ENCODE peak calls at places on chromosomes 13 and 19, in ten cellular contexts. M is naive thymus-derived CD8-positive, alpha-beta T cell; D is effector CD4-positive, alpha-beta T cell; X is AG08395; I is stimulated activated CD4-positive, alpha-beta T cell treated with anti-CD3 and anti-CD28 coated beads, Interleukin-15, amount 100 ng/mL, for 48 hours; Z is cardiac muscle cell; U is iPS-NIHi11; K is NCI-H1930; R is stimulated activated CD8-positive, alpha-beta memory T cell treated with anti-CD3 and anti-CD28 coated beads, Interleukin-7, amount 100 ng/mL, for 1 hour; O is ovary. S is an unnamed sample.

GRCh38 chr13:78298657-78299056 is 304.7 kb downstream of the POU4F1 start:
- DNase-seq in M (no peak), D (no peak), X (no peak), I (no peak), Z (no peak), U (no peak), K (no peak), R (no peak), O (no peak), S (no peak)

GRCh38 chr19:17243854-17244617 is 1.7 kb downstream of the NR2F6 start:
- DNase-seq in M (no peak), D (no peak), X (peak), I (no peak), Z (peak), U (no peak), K (no peak), R (no peak), O (peak), S (peak)

GRCh38 chr13:36829753-36830152 is 10.7 kb downstream of the RFXAP start:
- DNase-seq in M (no peak), D (no peak), X (no peak), I (no peak), Z (no peak), U (no peak), K (no peak), R (no peak), O (no peak), S (no peak)

GRCh38 chr13:42078113-42078769 is 29.8 kb downstream of the DGKH start:
- DNase-seq in M (no peak), D (no peak), X (peak), I (no peak), Z (no peak), U (peak), K (no peak), R (no peak), O (no peak), S (no peak)

GRCh38 chr13:111295896-111296295 is 24.5 kb upstream of the TEX29 start:
- DNase-seq in M (no peak), D (no peak), X (no peak), I (no peak), Z (no peak), U (no peak), K (no peak), R (no peak), O (no peak), S (no peak)

GRCh38 chr19:48616491-48617056 is 1.7 kb upstream of the FAM83E start:
- DNase-seq in M (no peak), D (no peak), X (no peak), I (no peak), Z (no peak), U (no peak), K (no peak), R (no peak), O (no peak), S (no peak)

GRCh38 chr13:73535341-73535740 is 476.5 kb downstream of the KLF5 start:
- DNase-seq in M (no peak), D (no peak), X (no peak), I (no peak), Z (no peak), U (no peak), K (no peak), R (no peak), O (no peak), S (no peak)

GRCh38 chr19:42130254-42130573 is 2.0 kb downstream of the POU2F2 start:
- DNase-seq in M (no peak), D (no peak), X (no peak), I (no peak), Z (no peak), U (no peak), K (no peak), R (no peak), O (no peak), S (no peak)

GRCh38 chr13:79777504-79777903 is 296.5 kb downstream of the NDFIP2 start:
- DNase-seq in M (no peak), D (no peak), X (no peak), I (no peak), Z (no peak), U (no peak), K (no peak), R (no peak), O (no peak), S (no peak)